ENCODE peak calls at places on chromosome 13, in six cellular contexts. R, Y, V, B, S and Z are unnamed samples.

GRCh38 chr13:26483546-26483945 is 73.9 kb upstream of the WASF3 start:
- DNase-seq in R (no peak), Y (no peak), V (no peak), B (no peak), S (no peak), Z (no peak)

GRCh38 chr13:45082964-45083363 is 37.3 kb upstream of the GTF2F2 start:
- DNase-seq in R (no peak), Y (no peak), V (no peak), B (peak), S (no peak), Z (no peak)

GRCh38 chr13:37187611-37188010 is 82.1 kb upstream of the CSNK1A1L start:
- DNase-seq in R (no peak), Y (no peak), V (no peak), B (no peak), S (no peak), Z (no peak)

GRCh38 chr13:113001251-113002140 is 32.5 kb downstream of the MCF2L start:
- DNase-seq in R (no peak), Y (no peak), V (peak), B (peak), S (peak), Z (no peak)

GRCh38 chr13:103157034-103157433 is 90.8 kb upstream of the SLC10A2 start:
- DNase-seq in R (no peak), Y (no peak), V (no peak), B (no peak), S (no peak), Z (no peak)

GRCh38 chr13:113848020-113848419 is 15.9 kb downstream of the GAS6 start:
- DNase-seq in R (no peak), Y (no peak), V (no peak), B (no peak), S (no peak), Z (peak)

GRCh38 chr13:42039457-42039945 is 8.9 kb upstream of the DGKH start:
- DNase-seq in R (peak), Y (no peak), V (no peak), B (peak), S (no peak), Z (no peak)

GRCh38 chr13:36973621-36974268 is 25.4 kb downstream of the ALG5 start:
- DNase-seq in R (no peak), Y (no peak), V (no peak), B (no peak), S (no peak), Z (no peak)

GRCh38 chr13:93233997-93234416 is 7.4 kb downstream of the GPC6 start:
- DNase-seq in R (peak), Y (no peak), V (no peak), B (no peak), S (no peak), Z (no peak)

GRCh38 chr13:73989244-73989843 is 144.9 kb downstream of the KLF12 start:
- DNase-seq in R (no peak), Y (no peak), V (no peak), B (no peak), S (no peak), Z (no peak)

GRCh38 chr13:112106467-112107141 is 39.7 kb downstream of the SOX1 start:
- DNase-seq in R (no peak), Y (no peak), V (no peak), B (no peak), S (no peak), Z (no peak)

GRCh38 chr13:101529419-101529818 is 76.9 kb downstream of the ITGBL1 start:
- DNase-seq in R (no peak), Y (no peak), V (no peak), B (no peak), S (no peak), Z (no peak)

GRCh38 chr13:22740264-22740663 is 440.5 kb upstream of the SGCG start:
- DNase-seq in R (peak), Y (no peak), V (no peak), B (no peak), S (no peak), Z (no peak)

GRCh38 chr13:46361535-46361934 is 25.5 kb downstream of the RUBCNL start:
- DNase-seq in R (no peak), Y (no peak), V (no peak), B (no peak), S (no peak), Z (no peak)

GRCh38 chr13:99909836-99910619 is 61.5 kb downstream of the ZIC5 start:
- DNase-seq in R (no peak), Y (no peak), V (no peak), B (no peak), S (peak), Z (no peak)

GRCh38 chr13:87368639-87369038 is 302.5 kb upstream of the SLITRK5 start:
- DNase-seq in R (no peak), Y (no peak), V (no peak), B (no peak), S (no peak), Z (no peak)

GRCh38 chr13:114073881-114074551 is 58.4 kb downstream of the RASA3 start:
- DNase-seq in R (no peak), Y (peak), V (no peak), B (no peak), S (no peak), Z (no peak)

DNA sequence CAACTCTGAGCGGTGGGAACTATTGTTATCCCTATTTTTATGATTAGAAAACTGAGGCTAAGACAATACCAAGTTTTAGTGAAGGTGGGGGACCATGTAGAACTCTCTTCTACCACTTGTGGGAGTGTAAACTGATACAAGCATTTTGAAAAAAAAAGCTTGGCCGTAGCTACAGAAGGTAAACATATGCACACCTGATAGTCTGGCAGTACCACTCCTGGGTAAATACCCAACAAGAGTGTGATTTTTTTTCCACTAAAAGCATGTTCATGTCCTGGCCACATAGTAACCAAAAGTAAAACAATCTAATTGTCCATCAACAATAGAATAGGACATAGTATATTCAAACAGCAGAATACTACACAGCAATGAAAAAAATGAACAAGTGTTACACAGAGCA is 6.5 kb upstream of the SPATA13 start:
- DNase-seq in R (no peak), Y (no peak), V (no peak), B (peak), S (no peak), Z (no peak)
- H3K27ac ChIP-seq in R (no peak), Y (no peak), V (no peak), B (peak), S (peak), Z (no peak)

DNA sequence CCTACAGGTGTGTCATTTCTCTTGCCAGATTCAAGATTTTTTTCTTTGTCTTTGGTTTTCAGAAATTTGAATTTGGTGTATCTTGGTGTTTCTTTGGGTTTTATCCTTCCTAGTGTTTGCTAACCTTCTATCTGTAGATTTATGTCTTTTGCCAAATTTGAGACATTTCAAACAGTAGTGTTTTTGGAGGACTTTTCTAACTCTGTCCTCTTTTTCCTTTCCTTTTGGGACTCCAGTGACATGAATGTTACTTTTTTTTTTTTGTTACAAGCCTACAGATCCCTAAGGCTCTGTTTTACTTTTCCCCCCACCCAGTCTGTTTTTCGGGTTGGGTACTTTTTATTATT is 58.8 kb downstream of the ZMYM2 start:
- DNase-seq in R (no peak), Y (no peak), V (no peak), B (no peak), S (no peak), Z (no peak)
- TF ChIP-seq POLR2A in R (no peak), Y (no peak), V (no peak), B (no peak), S (no peak), Z (no peak)

GRCh38 chr13:40993987-40994386 is 25.1 kb downstream of the ELF1 start:
- DNase-seq in R (no peak), Y (no peak), V (peak), B (peak), S (peak), Z (no peak)
- H3K4me3 ChIP-seq in R (no peak), Y (no peak), V (no peak), B (no peak), S (no peak), Z (no peak)

GRCh38 chr13:33710924-33711323 is 107.0 kb upstream of the RFC3 start:
- DNase-seq in R (no peak), Y (no peak), V (no peak), B (no peak), S (no peak), Z (no peak)
- H3K27ac ChIP-seq in R (no peak), Y (no peak), V (no peak), B (no peak), S (no peak), Z (no peak)

GRCh38 chr13:77437267-77437666 is 98.2 kb upstream of the SCEL start:
- DNase-seq in R (no peak), Y (no peak), V (no peak), B (peak), S (no peak), Z (no peak)
- TF ChIP-seq POLR2A in R (no peak), Y (no peak), V (no peak), B (no peak), S (no peak), Z (no peak)